ENCODE peak calls at places on chromosomes 12 and 14, in seven cellular contexts. One of them, this sample, is unnamed.

GRCh38 chr12:96249196-96250118 is 55.3 kb downstream of the ELK3 start:
- DNase-seq in mesothelial cell of epicardium: no peak
- DNase-seq in NCI-H2081: no peak
- DNase-seq in left colon: peak
- DNase-seq in naive thymus-derived CD8-positive, alpha-beta T cell: no peak
- DNase-seq in esophagus squamous epithelium: no peak
- DNase-seq in stimulated activated CD4-positive, alpha-beta T cell treated with anti-CD3 and anti-CD28 coated beads, TNF-alpha, amount 100 ng/mL, for 48 hours: no peak
- DNase-seq in this sample: no peak

GRCh38 chr12:51028126-51028810 is 2.1 kb upstream of the SLC11A2 start:
- DNase-seq in NCI-H2081: no peak
- DNase-seq in mesothelial cell of epicardium: no peak
- DNase-seq in stimulated activated CD4-positive, alpha-beta T cell treated with anti-CD3 and anti-CD28 coated beads, TNF-alpha, amount 100 ng/mL, for 48 hours: no peak
- DNase-seq in naive thymus-derived CD8-positive, alpha-beta T cell: peak
- DNase-seq in left colon: peak
- DNase-seq in esophagus squamous epithelium: no peak
- DNase-seq in this sample: no peak

GRCh38 chr12:2615665-2616387 is 178.9 kb upstream of the FKBP4 start:
- DNase-seq in left colon: no peak
- DNase-seq in NCI-H2081: no peak
- DNase-seq in esophagus squamous epithelium: no peak
- DNase-seq in stimulated activated CD4-positive, alpha-beta T cell treated with anti-CD3 and anti-CD28 coated beads, TNF-alpha, amount 100 ng/mL, for 48 hours: no peak
- DNase-seq in naive thymus-derived CD8-positive, alpha-beta T cell: no peak
- DNase-seq in mesothelial cell of epicardium: no peak
- DNase-seq in this sample: no peak

GRCh38 chr14:24145700-24146621 is at the start of gene PSME2:
- DNase-seq in left colon: no peak
- DNase-seq in mesothelial cell of epicardium: no peak
- DNase-seq in naive thymus-derived CD8-positive, alpha-beta T cell: no peak
- DNase-seq in esophagus squamous epithelium: no peak
- DNase-seq in stimulated activated CD4-positive, alpha-beta T cell treated with anti-CD3 and anti-CD28 coated beads, TNF-alpha, amount 100 ng/mL, for 48 hours: no peak
- DNase-seq in NCI-H2081: no peak
- DNase-seq in this sample: no peak

GRCh38 chr14:103999795-104000440 is 57.6 kb upstream of the RD3L start:
- DNase-seq in esophagus squamous epithelium: no peak
- DNase-seq in left colon: no peak
- DNase-seq in NCI-H2081: no peak
- DNase-seq in stimulated activated CD4-positive, alpha-beta T cell treated with anti-CD3 and anti-CD28 coated beads, TNF-alpha, amount 100 ng/mL, for 48 hours: no peak
- DNase-seq in mesothelial cell of epicardium: no peak
- DNase-seq in naive thymus-derived CD8-positive, alpha-beta T cell: no peak
- DNase-seq in this sample: no peak

GRCh38 chr12:49471557-49471956 is 67.3 kb upstream of the KCNH3 start:
- DNase-seq in left colon: no peak
- DNase-seq in stimulated activated CD4-positive, alpha-beta T cell treated with anti-CD3 and anti-CD28 coated beads, TNF-alpha, amount 100 ng/mL, for 48 hours: no peak
- DNase-seq in NCI-H2081: no peak
- DNase-seq in mesothelial cell of epicardium: no peak
- DNase-seq in naive thymus-derived CD8-positive, alpha-beta T cell: no peak
- DNase-seq in esophagus squamous epithelium: no peak
- DNase-seq in this sample: no peak

GRCh38 chr14:55454264-55455151 is 14.1 kb upstream of the TBPL2 start:
- DNase-seq in mesothelial cell of epicardium: no peak
- DNase-seq in naive thymus-derived CD8-positive, alpha-beta T cell: no peak
- DNase-seq in esophagus squamous epithelium: no peak
- DNase-seq in NCI-H2081: peak
- DNase-seq in left colon: peak
- DNase-seq in stimulated activated CD4-positive, alpha-beta T cell treated with anti-CD3 and anti-CD28 coated beads, TNF-alpha, amount 100 ng/mL, for 48 hours: no peak
- DNase-seq in this sample: no peak

GRCh38 chr14:51660720-51661119 is 9.0 kb downstream of the FRMD6 start:
- DNase-seq in naive thymus-derived CD8-positive, alpha-beta T cell: no peak
- DNase-seq in esophagus squamous epithelium: no peak
- DNase-seq in left colon: no peak
- DNase-seq in mesothelial cell of epicardium: no peak
- DNase-seq in NCI-H2081: no peak
- DNase-seq in stimulated activated CD4-positive, alpha-beta T cell treated with anti-CD3 and anti-CD28 coated beads, TNF-alpha, amount 100 ng/mL, for 48 hours: no peak
- DNase-seq in this sample: no peak

GRCh38 chr12:104243551-104243950 is 28.0 kb downstream of the TXNRD1 start:
- DNase-seq in esophagus squamous epithelium: no peak
- DNase-seq in naive thymus-derived CD8-positive, alpha-beta T cell: no peak
- DNase-seq in mesothelial cell of epicardium: no peak
- DNase-seq in left colon: no peak
- DNase-seq in stimulated activated CD4-positive, alpha-beta T cell treated with anti-CD3 and anti-CD28 coated beads, TNF-alpha, amount 100 ng/mL, for 48 hours: no peak
- DNase-seq in NCI-H2081: no peak
- DNase-seq in this sample: no peak

GRCh38 chr12:120252071-120252906 is 13.2 kb downstream of the PXN start:
- DNase-seq in esophagus squamous epithelium: no peak
- DNase-seq in mesothelial cell of epicardium: no peak
- DNase-seq in left colon: no peak
- DNase-seq in NCI-H2081: no peak
- DNase-seq in stimulated activated CD4-positive, alpha-beta T cell treated with anti-CD3 and anti-CD28 coated beads, TNF-alpha, amount 100 ng/mL, for 48 hours: peak
- DNase-seq in naive thymus-derived CD8-positive, alpha-beta T cell: peak
- DNase-seq in this sample: no peak

This sample was measured in CMK.